ENCODE peak calls at places on chromosomes 12 and 14, in nine cellular contexts. U is GM23248, E is DND-41, P is IMR-90, O is keratinocyte, J is endothelial cell of umbilical vein, C is SK-N-SH, F is neural progenitor cell, X is fibroblast of lung. I is an unnamed sample. For H3K4me1, the result is how much of the 10 kb centered on the place peaks cover.

GRCh38 chr14:54444003-54444402 is 2.8 kb upstream of the CNIH1 start:
- DNase-seq in U (peak), E (no peak), P (no peak), O (no peak), J (no peak), C (no peak), F (no peak), X (no peak), I (no peak)

GRCh38 chr14:104979758-104980591 is 1.8 kb upstream of the AHNAK2 start:
- DNase-seq in U (no peak), E (no peak), P (peak), O (no peak), J (peak), C (peak), F (no peak), X (peak), I (no peak)

GRCh38 chr12:9039397-9039977 is 50.1 kb downstream of the KLRG1 start:
- DNase-seq in U (peak), E (peak), P (peak), O (no peak), J (peak), C (peak), F (peak), X (peak), I (peak)

GRCh38 chr14:22552001-22552826 is 36.8 kb downstream of the DAD1 start:
- DNase-seq in U (no peak), E (no peak), P (no peak), O (no peak), J (no peak), C (no peak), F (no peak), X (no peak), I (no peak)

GRCh38 chr12:50261654-50262053 is 21.7 kb downstream of the LIMA1 start:
- DNase-seq in U (peak), E (no peak), P (peak), O (no peak), J (no peak), C (no peak), F (no peak), X (no peak), I (no peak)

GRCh38 chr12:88952543-88952942 is 372.3 kb upstream of the KITLG start:
- DNase-seq in U (peak), E (no peak), P (peak), O (no peak), J (peak), C (no peak), F (no peak), X (peak), I (peak)

GRCh38 chr14:72714094-72714493 is 179.8 kb downstream of the DPF3 start:
- DNase-seq in U (no peak), E (peak), P (no peak), O (no peak), J (no peak), C (no peak), F (no peak), X (no peak), I (no peak)

GRCh38 chr12:121712462-121713256 is at the start of gene TMEM120B:
- DNase-seq in U (peak), E (peak), P (peak), O (no peak), J (peak), C (peak), F (peak), X (peak), I (peak)

GRCh38 chr12:111444706-111445310 is 39.1 kb downstream of the SH2B3 start:
- DNase-seq in U (peak), E (peak), P (no peak), O (no peak), J (no peak), C (no peak), F (peak), X (no peak), I (no peak)

GRCh38 chr12:6273931-6274687 is 36.4 kb upstream of the PLEKHG6 start:
- DNase-seq in U (no peak), E (no peak), P (no peak), O (no peak), J (peak), C (peak), F (peak), X (no peak), I (no peak)

GRCh38 chr12:50057000-50057841 is at the start of gene ASIC1:
- DNase-seq in U (peak), E (peak), P (peak), O (peak), J (peak), C (peak), F (peak), X (peak), I (peak)

GRCh38 chr14:64463198-64463597 is 2.1 kb upstream of the AKAP5 start:
- DNase-seq in U (no peak), E (no peak), P (no peak), O (no peak), J (no peak), C (no peak), F (no peak), X (no peak), I (no peak)

GRCh38 chr12:75389706-75390105 is 1.2 kb upstream of the GLIPR1L2 start:
- DNase-seq in U (peak), E (no peak), P (no peak), O (no peak), J (peak), C (no peak), F (no peak), X (peak), I (no peak)

GRCh38 chr12:1859643-1860042 is 39.3 kb downstream of the LRTM2 start:
- DNase-seq in U (peak), E (no peak), P (peak), O (no peak), J (no peak), C (no peak), F (no peak), X (no peak), I (peak)

GRCh38 chr14:104993306-104993705 is 7.7 kb downstream of the CLBA1 start:
- DNase-seq in U (no peak), E (no peak), P (no peak), O (no peak), J (no peak), C (no peak), F (no peak), X (no peak), I (no peak)

GRCh38 chr14:67371247-67372148 is 11.4 kb downstream of the EIF2S1 start:
- DNase-seq in U (no peak), E (no peak), P (no peak), O (no peak), J (peak), C (no peak), F (no peak), X (peak), I (no peak)

GRCh38 chr12:108689314-108690190 is 41.8 kb downstream of the CORO1C start:
- DNase-seq in U (peak), E (peak), P (peak), O (no peak), J (peak), C (no peak), F (no peak), X (peak), I (peak)

GRCh38 chr12:96487214-96487613 is 2.2 kb upstream of the CFAP54 start:
- DNase-seq in U (peak), E (no peak), P (peak), O (no peak), J (peak), C (no peak), F (no peak), X (peak), I (peak)

GRCh38 chr12:51171884-51172514 is 936 bp downstream of the TFCP2 start:
- DNase-seq in U (peak), E (no peak), P (peak), O (no peak), J (peak), C (no peak), F (peak), X (peak), I (peak)

GRCh38 chr12:124321040-124321481 is 26.2 kb downstream of the RFLNA start:
- DNase-seq in U (peak), E (peak), P (peak), O (peak), J (peak), C (peak), F (peak), X (peak), I (peak)

GRCh38 chr12:47082963-47083621 is 3.3 kb upstream of the AMIGO2 start:
- DNase-seq in U (peak), E (no peak), P (peak), O (peak), J (no peak), C (no peak), F (no peak), X (peak), I (peak)

GRCh38 chr12:84756961-84757360 is 155.6 kb downstream of the SLC6A15 start:
- DNase-seq in U (peak), E (no peak), P (peak), O (no peak), J (no peak), C (no peak), F (no peak), X (peak), I (peak)

GRCh38 chr12:109900752-109901580 is 892 bp downstream of the TCHP start:
- DNase-seq in U (peak), E (peak), P (no peak), O (no peak), J (peak), C (peak), F (peak), X (peak), I (no peak)

GRCh38 chr12:62802981-62803380 is 132.0 kb downstream of the PPM1H start:
- DNase-seq in U (no peak), E (no peak), P (peak), O (no peak), J (no peak), C (no peak), F (no peak), X (peak), I (peak)

GRCh38 chr12:10207136-10207535 is 5.5 kb upstream of the GABARAPL1 start:
- DNase-seq in U (no peak), E (no peak), P (no peak), O (no peak), J (peak), C (no peak), F (no peak), X (no peak), I (no peak)

GRCh38 chr12:3732901-3733300 is 20.0 kb downstream of the CRACR2A start:
- DNase-seq in U (no peak), E (no peak), P (no peak), O (no peak), J (no peak), C (no peak), F (no peak), X (no peak), I (no peak)

GRCh38 chr14:54001189-54001878 is 44.7 kb upstream of the BMP4 start:
- DNase-seq in U (no peak), E (no peak), P (no peak), O (no peak), J (peak), C (no peak), F (peak), X (no peak), I (no peak)

GRCh38 chr14:73662439-73663056 is 17.8 kb downstream of the DNAL1 start:
- DNase-seq in U (peak), E (no peak), P (peak), O (peak), J (peak), C (peak), F (peak), X (peak), I (peak)

GRCh38 chr14:101716077-101716950 is 45.2 kb upstream of the PPP2R5C start:
- DNase-seq in U (no peak), E (no peak), P (no peak), O (no peak), J (no peak), C (no peak), F (no peak), X (no peak), I (no peak)

GRCh38 chr12:124264879-124265278 is 30.0 kb upstream of the RFLNA start:
- DNase-seq in U (no peak), E (no peak), P (no peak), O (no peak), J (no peak), C (no peak), F (no peak), X (no peak), I (no peak)

GRCh38 chr12:116040412-116040811 is 237.1 kb downstream of the MED13L start:
- DNase-seq in U (peak), E (no peak), P (peak), O (no peak), J (peak), C (no peak), F (no peak), X (no peak), I (no peak)

GRCh38 chr14:24566318-24566717 is 9.7 kb downstream of the CTSG start:
- DNase-seq in U (no peak), E (no peak), P (no peak), O (no peak), J (no peak), C (no peak), F (no peak), X (no peak), I (no peak)

DNA sequence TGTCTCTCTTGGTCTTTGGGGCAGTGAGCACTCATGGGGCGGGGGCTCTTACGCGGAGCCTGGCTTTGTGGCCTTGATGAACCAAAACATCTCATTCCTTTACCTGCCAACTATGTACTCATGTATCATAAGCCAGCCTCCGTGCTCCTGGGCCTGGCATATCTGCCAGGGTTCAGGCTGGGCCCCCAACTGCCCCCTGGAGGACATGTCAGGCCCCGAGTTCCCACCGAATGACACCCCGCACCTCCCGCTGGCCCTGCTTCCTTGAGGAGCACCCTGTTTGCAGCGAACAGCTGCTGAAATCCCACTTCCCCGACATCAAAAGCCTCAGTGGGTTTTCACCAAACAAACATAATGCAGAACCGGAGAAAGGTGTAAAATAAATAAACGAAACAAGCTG is 139.3 kb downstream of the RBM19 start:
- DNase-seq in U (no peak), E (no peak), P (no peak), O (no peak), J (no peak), C (no peak), F (no peak), X (no peak), I (no peak)
- H3K9ac ChIP-seq in U (no peak), E (no peak), P (no peak), O (no peak), J (no peak), C (no peak), F (no peak), X (no peak), I (no peak)

DNA sequence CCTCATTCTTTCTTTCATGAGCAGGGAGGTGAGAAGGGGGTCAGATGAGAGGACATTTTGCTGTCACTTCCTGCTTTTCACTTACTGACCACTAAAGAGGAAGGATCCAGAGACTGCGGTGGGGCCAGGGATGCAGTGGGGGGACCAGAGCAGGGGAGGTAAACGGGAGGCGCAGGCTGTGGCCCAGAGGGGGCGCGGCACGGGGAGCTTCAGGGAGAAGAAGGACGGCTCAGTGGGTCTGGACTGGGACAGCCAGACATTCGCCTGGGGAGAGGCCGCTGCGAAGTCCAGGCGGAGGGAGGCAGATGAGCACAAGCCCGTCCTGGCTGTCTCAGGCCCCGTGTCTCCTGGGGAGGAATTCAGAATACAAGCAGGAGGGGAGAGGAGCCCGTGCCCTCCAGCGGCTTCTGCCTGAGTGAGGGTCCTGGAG is 41.2 kb downstream of the SLC6A12 start:
- DNase-seq in U (no peak), E (no peak), P (no peak), O (no peak), J (no peak), C (no peak), F (no peak), X (no peak), I (no peak)
- H3K4me1 ChIP-seq in U (under half), E (under half), P (under half), O (under half), J (under half), C (half or more), F (under half), X (under half), I (under half)

DNA sequence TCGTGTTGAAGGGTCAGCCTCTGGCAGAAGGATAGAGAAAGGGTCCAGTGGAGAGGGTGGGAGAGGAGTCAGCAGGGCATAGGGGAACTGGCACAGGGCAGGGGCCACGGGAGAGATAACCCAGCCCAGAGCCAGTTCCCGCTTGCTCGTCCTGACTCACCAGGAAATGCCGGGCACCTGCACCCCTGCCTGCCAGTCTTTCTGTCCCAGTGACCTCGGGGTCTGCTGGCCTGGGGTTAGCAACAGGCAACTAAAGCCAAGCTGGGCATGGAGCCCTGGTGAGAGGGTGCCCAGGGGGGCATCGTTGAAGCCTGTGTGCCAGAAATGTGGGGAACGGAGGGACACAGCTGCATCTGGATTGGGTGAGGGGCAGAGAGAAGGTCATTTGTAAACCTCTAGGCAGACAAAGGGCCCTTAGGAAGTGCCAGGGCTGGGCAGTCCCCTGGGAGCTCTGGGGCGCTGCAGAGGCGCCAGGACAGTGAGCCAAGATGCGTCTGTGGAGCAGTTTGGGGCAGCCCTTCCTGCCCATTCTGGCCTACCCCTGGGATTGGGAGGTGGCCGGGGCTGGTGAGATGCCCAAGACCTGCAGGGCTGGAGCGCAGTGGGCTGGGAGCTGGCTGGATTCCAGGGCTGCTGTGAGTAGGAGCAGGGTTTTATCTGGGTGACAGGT is 5.5 kb downstream of the TNFAIP2 start:
- DNase-seq in U (no peak), E (no peak), P (no peak), O (no peak), J (no peak), C (peak), F (no peak), X (no peak), I (no peak)
- H3K9ac ChIP-seq in U (no peak), E (no peak), P (no peak), O (no peak), J (no peak), C (no peak), F (no peak), X (no peak), I (no peak)

GRCh38 chr14:90808759-90809529 is 7.3 kb downstream of the TTC7B start:
- DNase-seq in U (peak), E (no peak), P (peak), O (no peak), J (no peak), C (no peak), F (no peak), X (no peak), I (no peak)
- H3K4me1 ChIP-seq in U (under half), E (under half), P (under half), O (under half), J (under half), C (under half), F (under half), X (under half), I (under half)